ENCODE peak calls at places on chromosomes 11 and 22, in five cellular contexts. T is neuronal stem cell, Z is astrocyte of the spinal cord, V is fibroblast of the aortic adventitia, J is HAP-1. H is an unnamed sample.

GRCh38 chr11:130133716-130134115 is 25.9 kb upstream of the ST14 start:
- DNase-seq in V (no peak), Z (no peak), T (no peak), J (no peak), H (no peak)

GRCh38 chr11:30295178-30295885 is 27.6 kb upstream of the ARL14EP start:
- DNase-seq in J (no peak), Z (no peak), V (no peak), T (no peak), H (no peak)

GRCh38 chr11:18491924-18492323 is 34.8 kb downstream of the TSG101 start:
- DNase-seq in V (no peak), Z (peak), J (no peak), T (no peak), H (no peak)

GRCh38 chr22:47605441-47605840 is 843.0 kb downstream of the TBC1D22A start:
- DNase-seq in T (no peak), V (no peak), Z (no peak), J (no peak), H (no peak)

GRCh38 chr11:129864811-129865210 is 30.6 kb downstream of the NFRKB start:
- DNase-seq in Z (no peak), J (no peak), V (no peak), T (no peak), H (no peak)

GRCh38 chr11:77106321-77106720 is 3.7 kb downstream of the OMP start:
- DNase-seq in J (no peak), V (no peak), Z (no peak), T (no peak), H (no peak)

GRCh38 chr22:37751449-37752188 is 54.8 kb downstream of the TRIOBP start:
- DNase-seq in V (peak), J (no peak), T (no peak), Z (no peak), H (no peak)

GRCh38 chr11:63944987-63945386 is 6.2 kb downstream of the NAA40 start:
- DNase-seq in J (no peak), V (peak), T (no peak), Z (no peak), H (no peak)

GRCh38 chr11:90646706-90647105 is 423.9 kb upstream of the CHORDC1 start:
- DNase-seq in Z (no peak), J (no peak), V (no peak), T (no peak), H (no peak)

GRCh38 chr22:20430641-20431519 is 6.7 kb downstream of the SCARF2 start:
- DNase-seq in T (peak), Z (no peak), V (no peak), J (no peak), H (no peak)

GRCh38 chr22:50293441-50294318 is 13.8 kb downstream of the PLXNB2 start:
- DNase-seq in J (no peak), V (peak), T (peak), Z (peak), H (peak)

GRCh38 chr11:11584446-11584810 is 37.4 kb downstream of the GALNT18 start:
- DNase-seq in V (peak), Z (peak), T (no peak), J (no peak), H (no peak)

GRCh38 chr11:129117595-129118350 is 74.4 kb downstream of the ARHGAP32 start:
- DNase-seq in T (peak), Z (peak), V (peak), J (peak), H (peak)

GRCh38 chr11:94457118-94458029 is 36.3 kb downstream of the MRE11 start:
- DNase-seq in Z (no peak), V (no peak), J (no peak), T (no peak), H (no peak)

GRCh38 chr11:112555491-112556364 is 295.1 kb upstream of the PLET1 start:
- DNase-seq in T (peak), V (peak), J (no peak), Z (peak), H (peak)

GRCh38 chr22:44330727-44331660 is 18.2 kb upstream of the SHISAL1 start:
- DNase-seq in T (no peak), V (no peak), Z (no peak), J (no peak), H (no peak)

GRCh38 chr11:61955031-61955415 is 4.9 kb downstream of the BEST1 start:
- DNase-seq in J (no peak), V (peak), Z (peak), T (peak), H (peak)

GRCh38 chr22:39028281-39028680 is 7.4 kb downstream of the APOBEC3D start:
- DNase-seq in Z (no peak), V (no peak), T (no peak), J (no peak), H (no peak)

GRCh38 chr11:72233056-72233772 is 8.6 kb downstream of the INPPL1 start:
- DNase-seq in Z (no peak), V (no peak), J (no peak), T (no peak), H (no peak)

GRCh38 chr11:61680622-61681191 is 516 bp downstream of the DAGLA start:
- DNase-seq in V (no peak), T (no peak), J (no peak), Z (no peak), H (no peak)

GRCh38 chr22:37483594-37484114 is 2.5 kb downstream of the MFNG start:
- DNase-seq in Z (no peak), T (no peak), V (peak), J (no peak), H (peak)

GRCh38 chr11:95296621-95297025 is 65.6 kb upstream of the SESN3 start:
- DNase-seq in T (no peak), J (no peak), V (no peak), Z (no peak), H (no peak)

GRCh38 chr11:110367571-110367970 is 62.2 kb upstream of the FDX1 start:
- DNase-seq in Z (no peak), T (no peak), J (peak), V (peak), H (no peak)

GRCh38 chr11:59154585-59154984 is 11.9 kb downstream of the FAM111A start:
- DNase-seq in Z (no peak), J (no peak), V (no peak), T (no peak), H (no peak)

GRCh38 chr22:28710889-28711285 is 30.7 kb downstream of the CHEK2 start:
- DNase-seq in Z (no peak), T (no peak), J (no peak), V (peak), H (no peak)

GRCh38 chr22:35978889-35979288 is 49.7 kb downstream of the RBFOX2 start:
- DNase-seq in Z (no peak), J (no peak), T (no peak), V (no peak), H (no peak)

GRCh38 chr22:26287382-26288228 is 118.3 kb downstream of the SEZ6L start:
- DNase-seq in T (no peak), Z (no peak), J (no peak), V (no peak), H (no peak)

GRCh38 chr11:39458481-39458880 is 2001.0 kb downstream of the LRRC4C start:
- DNase-seq in J (no peak), V (no peak), Z (no peak), T (no peak), H (no peak)

GRCh38 chr11:76978239-76978638 is 56.0 kb upstream of the B3GNT6 start:
- DNase-seq in Z (no peak), J (no peak), V (no peak), T (no peak), H (no peak)

GRCh38 chr11:72769680-72770079 is 17.5 kb upstream of the ARAP1 start:
- DNase-seq in T (no peak), V (no peak), Z (no peak), J (no peak), H (no peak)

GRCh38 chr11:65774525-65775306 is 6.1 kb downstream of the AP5B1 start:
- DNase-seq in J (no peak), V (no peak), Z (no peak), T (no peak), H (no peak)

GRCh38 chr11:100861221-100861620 is 174.1 kb downstream of the ARHGAP42 start:
- DNase-seq in V (no peak), J (no peak), T (no peak), Z (no peak), H (no peak)

GRCh38 chr22:47343611-47344010 is 581.2 kb downstream of the TBC1D22A start:
- DNase-seq in T (no peak), V (no peak), J (no peak), Z (no peak), H (no peak)

GRCh38 chr11:35463211-35463810 is 44.0 kb upstream of the SLC1A2 start:
- DNase-seq in V (no peak), Z (no peak), T (no peak), J (no peak), H (no peak)

GRCh38 chr22:19878461-19879247 is 24.0 kb upstream of the GNB1L start:
- DNase-seq in Z (peak), V (no peak), J (no peak), T (no peak), H (no peak)

GRCh38 chr11:14907411-14908213 is 15.6 kb upstream of the CYP2R1 start:
- DNase-seq in J (peak), Z (peak), T (no peak), V (peak), H (peak)

GRCh38 chr11:121446752-121447156 is 5.4 kb upstream of the SORL1 start:
- DNase-seq in V (peak), J (no peak), Z (peak), T (no peak), H (peak)

GRCh38 chr22:24543068-24543675 is 11.8 kb downstream of the GUCD1 start:
- DNase-seq in J (no peak), V (no peak), T (no peak), Z (no peak), H (no peak)

GRCh38 chr22:24540470-24540869 is 14.5 kb downstream of the GUCD1 start:
- DNase-seq in V (no peak), T (no peak), Z (no peak), J (no peak), H (no peak)

GRCh38 chr22:24541681-24542515 is 13.0 kb downstream of the GUCD1 start:
- DNase-seq in T (no peak), Z (no peak), V (no peak), J (no peak), H (no peak)

GRCh38 chr22:24542641-24543040 is 12.3 kb downstream of the GUCD1 start:
- DNase-seq in T (no peak), Z (no peak), V (no peak), J (no peak), H (peak)

DNA sequence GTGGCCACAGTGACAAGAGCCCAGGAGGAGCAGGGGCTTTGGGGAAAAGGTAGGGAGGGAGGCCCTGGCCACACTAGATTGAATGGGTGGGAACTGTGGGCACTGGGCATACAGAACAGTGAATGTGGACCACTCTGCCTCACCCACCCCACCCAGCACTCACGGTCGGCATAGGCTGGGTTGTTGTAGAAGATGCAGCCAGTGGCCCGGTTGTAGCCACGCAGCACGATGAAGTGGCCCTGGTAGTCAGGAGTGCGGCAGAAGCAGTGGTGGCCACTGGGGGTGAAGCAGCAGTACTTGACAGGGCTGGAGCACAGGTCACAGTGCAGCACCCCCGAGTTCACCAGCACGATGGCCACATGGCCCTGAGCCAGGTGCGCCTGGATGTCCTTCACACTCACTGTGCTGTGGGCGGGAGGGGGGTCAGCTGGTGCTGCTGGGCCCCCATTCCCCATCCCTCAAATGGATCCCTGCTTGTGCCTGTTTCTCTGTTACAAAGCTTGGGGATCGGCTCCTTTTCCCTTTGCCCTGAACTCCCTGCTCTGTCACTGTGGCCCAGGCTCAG is 11.2 kb downstream of the GUCD1 start:
- DNase-seq in J (no peak), V (no peak), T (no peak), Z (no peak), H (no peak)
- H3K4me3 ChIP-seq in J (no peak), V (no peak), T (no peak), Z (no peak), H (no peak)

DNA sequence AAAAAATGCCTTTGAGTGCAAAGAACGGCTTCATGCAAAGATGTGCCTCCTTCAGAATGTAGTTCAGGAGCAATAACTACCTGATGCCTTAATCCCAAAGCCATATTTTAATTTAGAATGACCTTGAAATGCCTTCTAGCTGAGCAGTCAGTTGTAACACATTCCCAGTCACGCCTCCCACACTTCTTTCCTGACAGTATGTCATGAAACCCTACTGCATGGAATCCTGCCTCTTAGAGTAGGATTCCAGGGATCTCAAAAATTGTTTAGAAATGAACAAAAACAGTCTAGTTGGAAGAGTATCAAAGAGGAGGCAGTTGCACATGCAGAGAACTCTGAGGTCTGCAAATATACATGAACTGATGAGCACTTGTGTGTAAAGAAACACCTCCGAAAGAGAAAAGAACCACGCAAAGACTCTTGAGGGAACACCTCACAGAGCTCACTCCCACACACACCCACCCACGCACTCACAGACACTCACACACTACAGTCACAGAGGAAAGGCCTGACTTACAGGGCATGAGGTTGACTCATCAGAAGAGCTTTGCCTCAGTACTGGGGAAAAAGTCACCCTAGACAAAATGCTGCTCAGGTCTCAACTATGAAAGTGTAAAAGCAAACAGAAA is 77.4 kb downstream of the GGTLC2 start:
- DNase-seq in Z (peak), V (peak), T (no peak), J (no peak), H (no peak)
- H3K4me3 ChIP-seq in Z (no peak), V (no peak), T (no peak), J (no peak), H (no peak)

GRCh38 chr11:8826145-8826786 is 84.7 kb upstream of the AKIP1 start:
- DNase-seq in Z (peak), T (no peak), V (peak), J (no peak), H (peak)
- H3K4me3 ChIP-seq in Z (no peak), T (no peak), V (no peak), J (no peak), H (no peak)

GRCh38 chr22:42222140-42222539 is 48.3 kb downstream of the TCF20 start:
- DNase-seq in V (no peak), J (no peak), Z (no peak), T (no peak), H (no peak)

GRCh38 chr22:42229455-42230149 is 40.9 kb downstream of the TCF20 start:
- DNase-seq in J (no peak), Z (peak), T (no peak), V (peak), H (no peak)

GRCh38 chr22:42231929-42232328 is 38.5 kb downstream of the TCF20 start:
- DNase-seq in Z (no peak), V (no peak), J (no peak), T (no peak), H (no peak)

GRCh38 chr22:42228480-42228879 is 42.0 kb downstream of the TCF20 start:
- DNase-seq in V (no peak), Z (no peak), J (no peak), T (no peak), H (no peak)

DNA sequence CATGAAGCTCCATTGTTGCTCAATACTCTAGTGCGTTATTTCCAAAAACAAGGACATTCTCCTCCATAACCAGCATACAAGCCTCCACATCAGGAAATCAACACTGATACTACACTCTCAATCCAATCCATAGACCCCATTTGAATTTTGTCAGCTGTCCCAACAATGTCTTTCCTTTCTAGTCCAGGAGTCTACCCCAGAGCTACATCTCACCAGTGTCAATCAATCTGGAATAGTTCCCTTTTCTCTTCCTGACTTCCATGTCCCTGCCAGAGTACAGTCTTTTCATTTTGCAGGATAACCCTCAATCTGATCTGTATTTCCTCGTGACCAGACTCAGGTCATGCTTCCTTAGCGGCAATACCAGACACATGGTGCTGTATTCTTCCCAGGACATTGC is 43.0 kb downstream of the TCF20 start:
- DNase-seq in V (no peak), J (no peak), Z (no peak), T (no peak), H (no peak)
- H3K4me3 ChIP-seq in V (no peak), J (no peak), Z (no peak), T (no peak), H (no peak)

GRCh38 chr11:43913829-43914380 is 28.5 kb upstream of the C11orf96 start:
- DNase-seq in V (no peak), Z (no peak), T (no peak), J (no peak), H (no peak)
- H3K4me3 ChIP-seq in V (no peak), Z (no peak), T (no peak), J (no peak), H (no peak)

GRCh38 chr11:19713221-19714092 is 820 bp downstream of the NAV2 start:
- DNase-seq in V (no peak), Z (peak), J (no peak), T (no peak), H (no peak)
- H3K4me3 ChIP-seq in V (peak), Z (peak), J (peak), T (peak), H (peak)

GRCh38 chr11:101914349-101914736 is 467 bp upstream of the CEP126 start:
- DNase-seq in V (peak), T (peak), Z (peak), J (no peak), H (no peak)

GRCh38 chr11:101916422-101916821 is at the start of gene ANGPTL5:
- DNase-seq in Z (no peak), V (no peak), T (no peak), J (no peak), H (no peak)

GRCh38 chr11:101913631-101914030 is 1.2 kb upstream of the CEP126 start:
- DNase-seq in Z (no peak), T (no peak), V (no peak), J (no peak), H (no peak)

GRCh38 chr11:101915811-101916291 is 471 bp downstream of the ANGPTL5 start:
- DNase-seq in Z (peak), T (no peak), V (peak), J (peak), H (no peak)

GRCh38 chr11:101914737-101915426 is at the start of gene CEP126:
- DNase-seq in T (peak), V (peak), J (peak), Z (peak), H (peak)
- H3K4me3 ChIP-seq in T (peak), V (peak), J (peak), Z (peak), H (peak)

GRCh38 chr11:395866-396265 is 1.9 kb downstream of the PKP3 start:
- DNase-seq in J (no peak), Z (no peak), T (no peak), V (no peak), H (no peak)
- H3K4me3 ChIP-seq in J (no peak), Z (no peak), T (no peak), V (no peak), H (no peak)

GRCh38 chr22:32996276-32996675 is 61.9 kb downstream of the SYN3 start:
- DNase-seq in J (no peak), T (no peak), Z (no peak), V (no peak), H (no peak)
- H3K4me3 ChIP-seq in J (no peak), T (no peak), Z (no peak), V (no peak), H (no peak)

GRCh38 chr22:45882881-45883810 is 93.8 kb downstream of the WNT7B start:
- DNase-seq in Z (no peak), J (no peak), V (no peak), T (no peak), H (no peak)

GRCh38 chr22:45879552-45879949 is 97.4 kb downstream of the WNT7B start:
- DNase-seq in Z (no peak), V (no peak), J (no peak), T (no peak), H (no peak)

GRCh38 chr22:45880732-45881523 is 96.0 kb downstream of the WNT7B start:
- DNase-seq in J (no peak), Z (no peak), V (no peak), T (no peak), H (no peak)

GRCh38 chr22:45880091-45880651 is 96.8 kb downstream of the WNT7B start:
- DNase-seq in Z (no peak), T (no peak), J (no peak), V (no peak), H (no peak)

GRCh38 chr22:45881524-45881875 is 95.5 kb downstream of the WNT7B start:
- DNase-seq in J (no peak), Z (no peak), V (no peak), T (no peak), H (no peak)
- H3K4me3 ChIP-seq in J (no peak), Z (no peak), V (no peak), T (peak), H (no peak)

H was measured in SJCRH30.